ENCODE peak calls at places on chromosomes 16 and 17, in seven cellular contexts. O is ovary, R is lower leg skin, M is body of pancreas, F is heart left ventricle, J is transverse colon, S is breast epithelium. E is an unnamed sample.

GRCh38 chr16:83813818-83814653 is 6.3 kb downstream of the HSBP1 start:
- DNase-seq in R (peak), F (no peak), S (no peak), O (peak), M (peak), J (peak), E (peak)

GRCh38 chr17:6427284-6427781 is 7.6 kb downstream of the AIPL1 start:
- DNase-seq in O (no peak), R (no peak), M (no peak), F (no peak), J (no peak), S (no peak), E (peak)

GRCh38 chr17:16001498-16001897 is 1.9 kb downstream of the TTC19 start:
- DNase-seq in R (no peak), O (no peak), F (no peak), S (no peak), M (no peak), J (no peak), E (no peak)

GRCh38 chr16:10088380-10088793 is 93.8 kb downstream of the GRIN2A start:
- DNase-seq in F (peak), R (no peak), M (no peak), O (no peak), S (no peak), J (no peak), E (no peak)

GRCh38 chr16:75244225-75244792 is 7.1 kb downstream of the BCAR1 start:
- DNase-seq in J (peak), M (no peak), O (peak), S (no peak), F (peak), R (no peak), E (peak)

GRCh38 chr16:21083729-21084268 is 66.8 kb downstream of the DNAH3 start:
- DNase-seq in J (peak), R (peak), S (no peak), F (peak), M (peak), O (peak), E (peak)

GRCh38 chr16:84446596-84447392 is 57.7 kb downstream of the MEAK7 start:
- DNase-seq in S (no peak), R (no peak), M (no peak), F (no peak), J (no peak), O (no peak), E (no peak)

GRCh38 chr16:75801307-75801706 is 75.0 kb upstream of the CPHXL start:
- DNase-seq in R (no peak), J (no peak), F (no peak), O (no peak), S (no peak), M (no peak), E (peak)

GRCh38 chr17:69047368-69048263 is 13.1 kb downstream of the ABCA9 start:
- DNase-seq in R (peak), S (no peak), J (peak), M (peak), O (peak), F (peak), E (peak)

GRCh38 chr17:82384730-82385429 is 13.3 kb downstream of the UTS2R start:
- DNase-seq in R (no peak), F (peak), O (no peak), S (peak), M (peak), J (peak), E (no peak)

GRCh38 chr17:83065660-83066542 is 13.5 kb upstream of the METRNL start:
- DNase-seq in F (peak), M (peak), R (no peak), S (peak), J (peak), O (peak), E (no peak)

GRCh38 chr17:50585346-50585745 is 24.8 kb downstream of the CACNA1G start:
- DNase-seq in R (no peak), M (no peak), O (no peak), S (no peak), F (no peak), J (no peak), E (no peak)

GRCh38 chr16:73068546-73069401 is 20.8 kb upstream of the ZFHX3 start:
- DNase-seq in F (peak), J (peak), S (no peak), O (no peak), M (peak), R (no peak), E (peak)

GRCh38 chr16:79380990-79381389 is 219.5 kb downstream of the MAF start:
- DNase-seq in R (no peak), J (no peak), M (no peak), S (no peak), F (no peak), O (no peak), E (no peak)

GRCh38 chr17:68468785-68469184 is 11.5 kb upstream of the WIPI1 start:
- DNase-seq in M (no peak), J (no peak), R (no peak), S (no peak), F (no peak), O (no peak), E (no peak)

GRCh38 chr16:54171855-54172537 is 114.6 kb downstream of the IRX3 start:
- DNase-seq in S (no peak), M (peak), O (no peak), J (no peak), R (no peak), F (no peak), E (peak)

GRCh38 chr17:6067060-6067459 is 3.1 kb upstream of the WSCD1 start:
- DNase-seq in F (no peak), J (no peak), S (no peak), M (no peak), R (no peak), O (no peak), E (peak)

GRCh38 chr17:40113110-40113960 is 8.4 kb upstream of the MSL1 start:
- DNase-seq in M (peak), J (peak), S (peak), R (peak), O (peak), F (peak), E (peak)
- TF ChIP-seq POLR2A in M (peak), J (peak), S (no peak), R (no peak), O (no peak), F (no peak), E (peak)

GRCh38 chr17:57869599-57870282 is 19.9 kb upstream of the MRPS23 start:
- DNase-seq in O (no peak), F (no peak), R (no peak), J (no peak), M (no peak), S (no peak), E (no peak)
- TF ChIP-seq POLR2A in O (no peak), F (no peak), R (no peak), J (no peak), M (no peak), S (no peak), E (no peak)

GRCh38 chr16:19718624-19718965 is 524 bp downstream of the IQCK start:
- DNase-seq in R (no peak), S (no peak), M (peak), O (no peak), J (no peak), F (no peak), E (no peak)

GRCh38 chr16:19717319-19717718 is 708 bp downstream of the KNOP1 start:
- DNase-seq in R (no peak), J (no peak), M (no peak), S (no peak), O (no peak), F (no peak), E (peak)

GRCh38 chr16:19715566-19715965 is 2.5 kb downstream of the KNOP1 start:
- DNase-seq in S (no peak), J (no peak), F (no peak), M (no peak), O (no peak), R (no peak), E (no peak)

GRCh38 chr16:19716183-19716582 is 1.8 kb downstream of the KNOP1 start:
- DNase-seq in M (no peak), R (no peak), O (no peak), F (no peak), S (no peak), J (peak), E (no peak)

DNA sequence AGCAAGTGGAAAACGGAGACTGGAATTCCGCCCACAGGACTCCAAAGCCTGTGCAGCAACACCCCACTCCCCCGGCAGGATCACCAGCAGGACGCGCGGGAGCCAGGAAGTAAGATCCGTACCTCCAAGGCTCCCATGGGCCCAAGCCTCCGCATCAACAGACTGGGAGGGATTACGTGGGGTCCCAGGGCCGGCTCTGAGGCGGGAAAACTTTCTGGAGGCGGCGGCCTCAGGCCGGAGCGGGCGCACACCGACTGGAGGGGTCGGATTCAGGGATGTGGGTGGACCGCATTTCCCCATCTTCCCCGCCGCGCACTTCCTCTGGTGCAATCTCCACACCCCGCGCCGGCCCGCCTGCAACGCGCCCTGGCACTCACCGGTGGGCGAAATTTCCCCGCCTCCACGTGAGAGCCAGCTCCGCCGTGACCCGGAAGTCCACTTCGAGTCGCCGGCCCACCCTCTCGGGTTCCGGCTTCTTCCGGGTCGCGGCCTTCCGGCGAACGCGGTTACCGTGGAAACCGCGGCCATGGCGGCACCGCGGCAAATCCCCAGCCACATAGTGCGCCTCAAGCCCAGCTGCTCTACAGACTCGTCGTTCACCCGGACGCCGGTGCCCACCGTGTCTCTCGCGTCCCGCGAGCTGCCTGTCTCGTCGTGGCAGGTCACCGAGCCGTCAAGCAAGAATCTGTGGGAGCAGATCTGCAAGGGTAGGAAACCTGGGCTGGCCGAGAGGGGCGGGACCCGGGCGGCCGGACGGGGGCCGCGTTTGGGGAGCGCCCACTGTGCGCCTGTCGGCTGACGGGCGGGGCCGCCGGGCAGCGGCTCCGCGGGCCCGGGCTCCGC is at the start of the genes IQCK and KNOP1:
- DNase-seq in J (peak), M (peak), S (peak), O (peak), F (peak), R (peak), E (peak)
- TF ChIP-seq POLR2A in J (peak), M (peak), S (peak), O (peak), F (peak), R (no peak), E (peak)

DNA sequence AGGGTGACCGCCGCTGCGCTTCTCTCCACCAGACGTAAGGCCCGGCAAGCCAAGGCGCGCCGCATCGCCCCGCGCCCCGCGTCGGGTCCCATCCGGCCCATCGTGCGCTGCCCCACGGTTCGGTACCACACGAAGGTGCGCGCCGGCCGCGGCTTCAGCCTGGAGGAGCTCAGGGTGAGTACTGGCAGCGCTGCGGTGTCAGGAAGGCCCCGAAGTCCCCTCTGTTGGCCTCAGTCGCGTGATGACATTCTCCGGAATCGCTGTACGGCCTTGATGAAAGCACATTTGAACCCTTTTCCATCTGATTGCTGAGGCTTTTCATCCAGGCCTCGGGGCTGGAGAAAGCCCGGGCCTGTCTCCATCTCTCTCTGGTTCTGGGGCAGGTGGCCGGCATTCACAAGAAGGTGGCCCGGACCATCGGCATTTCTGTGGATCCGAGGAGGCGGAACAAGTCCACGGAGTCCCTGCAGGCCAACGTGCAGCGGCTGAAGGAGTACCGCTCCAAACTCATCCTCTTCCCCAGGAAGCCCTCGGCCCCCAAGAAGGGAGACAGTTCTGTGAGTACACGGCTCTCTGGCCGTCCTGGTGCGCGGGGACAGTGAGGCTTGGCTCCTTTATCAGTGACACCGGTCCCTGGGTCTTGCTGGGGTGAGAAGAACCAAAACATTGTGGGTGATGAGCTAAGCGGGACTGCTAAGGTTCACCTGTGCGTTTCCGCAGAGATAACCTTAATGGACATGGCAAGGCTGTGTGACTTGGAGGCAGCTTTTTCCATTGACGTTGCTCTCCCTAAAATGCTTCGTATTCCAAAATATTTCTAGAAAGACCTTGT is 929 bp downstream of the RPL13 start:
- DNase-seq in S (no peak), F (no peak), R (no peak), O (no peak), J (no peak), M (no peak), E (peak)
- TF ChIP-seq POLR2A in S (no peak), F (no peak), R (no peak), O (no peak), J (no peak), M (peak), E (no peak)

DNA sequence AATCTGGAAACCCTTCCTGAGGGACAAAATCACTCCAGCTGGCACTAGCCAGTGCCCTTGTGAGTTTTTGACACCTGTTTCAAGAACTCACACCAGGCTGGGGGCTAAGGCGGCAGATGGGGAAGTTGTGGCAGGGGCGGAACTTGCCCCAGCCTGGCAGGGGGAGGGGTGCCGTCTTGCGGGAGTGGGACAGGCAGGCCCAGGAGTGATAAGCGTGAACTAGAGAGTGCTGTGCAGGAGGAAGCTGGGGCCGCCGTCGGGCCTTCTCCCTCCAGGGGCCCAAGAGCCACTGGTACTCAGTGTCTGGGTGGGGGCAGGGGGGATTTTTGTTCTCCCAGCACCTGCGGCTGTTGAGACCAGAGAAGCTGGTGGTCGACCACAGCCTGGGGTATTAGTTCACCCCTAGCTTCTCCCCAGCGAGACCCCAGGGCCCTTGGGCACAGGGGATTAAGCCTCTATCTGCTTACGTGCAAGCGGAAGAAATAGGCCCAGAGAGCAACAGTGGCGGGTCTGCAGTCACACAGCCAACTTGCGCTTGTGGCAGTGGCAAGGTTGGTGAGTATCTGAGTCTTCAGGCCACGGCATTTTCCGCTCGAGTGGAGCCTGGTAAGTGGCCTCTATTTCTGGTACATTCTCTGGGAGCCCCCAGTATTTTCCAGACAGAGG is 40.1 kb upstream of the PLCG2 start:
- DNase-seq in R (no peak), J (peak), O (no peak), S (no peak), M (no peak), F (peak), E (peak)
- TF ChIP-seq POLR2A in R (no peak), J (no peak), O (no peak), S (no peak), M (no peak), F (no peak), E (peak)

GRCh38 chr16:8963825-8964441 is at the start of gene USP7:
- DNase-seq in J (peak), R (peak), S (peak), F (peak), M (peak), O (peak), E (peak)
- TF ChIP-seq POLR2A in J (peak), R (no peak), S (no peak), F (no peak), M (peak), O (peak), E (peak)

DNA sequence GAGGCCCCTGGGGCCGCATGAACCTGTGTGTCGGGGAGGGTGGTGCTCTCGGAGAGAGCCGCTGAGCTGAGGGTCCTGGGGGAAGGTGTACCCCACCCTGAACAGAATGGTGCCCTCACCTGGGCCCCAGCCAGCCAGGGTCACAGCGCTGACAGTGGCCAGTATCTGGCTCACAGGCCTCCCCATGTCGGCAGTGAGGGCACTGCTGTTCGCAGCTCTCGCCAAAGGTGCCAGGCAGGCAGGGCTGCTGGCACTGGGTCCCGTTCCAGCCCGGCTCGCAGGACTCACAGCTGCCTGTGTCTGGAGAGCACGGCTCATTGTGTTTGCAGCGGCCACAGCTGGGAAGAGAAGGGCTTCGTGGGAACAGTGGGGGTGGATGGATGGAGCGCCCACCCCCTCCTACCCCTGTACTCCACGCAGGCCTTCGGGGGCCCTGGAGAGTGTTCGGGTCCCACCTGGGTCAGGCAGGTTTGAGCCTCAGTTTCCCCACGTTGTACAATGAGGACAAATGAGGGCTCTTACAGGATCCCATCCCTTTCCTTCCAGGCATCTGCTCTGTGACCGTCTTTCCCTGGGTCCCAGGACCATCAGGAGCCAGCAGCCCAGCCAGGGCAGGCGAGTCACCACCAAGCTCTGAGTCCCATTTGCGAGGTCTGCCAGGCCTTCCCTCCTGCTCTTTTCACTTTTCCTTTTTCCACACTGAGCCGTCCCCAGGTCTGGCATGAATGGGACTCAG is 5.0 kb downstream of the SCARF1 start:
- DNase-seq in J (no peak), M (peak), F (no peak), R (no peak), O (no peak), S (no peak), E (no peak)
- TF ChIP-seq POLR2A in J (no peak), M (no peak), F (no peak), R (no peak), O (no peak), S (no peak), E (no peak)

GRCh38 chr16:53130193-53131049 is 75.6 kb downstream of the CHD9 start:
- DNase-seq in J (peak), O (peak), M (peak), S (peak), R (peak), F (peak), E (peak)
- TF ChIP-seq POLR2A in J (peak), O (peak), M (peak), S (no peak), R (no peak), F (peak), E (no peak)

DNA sequence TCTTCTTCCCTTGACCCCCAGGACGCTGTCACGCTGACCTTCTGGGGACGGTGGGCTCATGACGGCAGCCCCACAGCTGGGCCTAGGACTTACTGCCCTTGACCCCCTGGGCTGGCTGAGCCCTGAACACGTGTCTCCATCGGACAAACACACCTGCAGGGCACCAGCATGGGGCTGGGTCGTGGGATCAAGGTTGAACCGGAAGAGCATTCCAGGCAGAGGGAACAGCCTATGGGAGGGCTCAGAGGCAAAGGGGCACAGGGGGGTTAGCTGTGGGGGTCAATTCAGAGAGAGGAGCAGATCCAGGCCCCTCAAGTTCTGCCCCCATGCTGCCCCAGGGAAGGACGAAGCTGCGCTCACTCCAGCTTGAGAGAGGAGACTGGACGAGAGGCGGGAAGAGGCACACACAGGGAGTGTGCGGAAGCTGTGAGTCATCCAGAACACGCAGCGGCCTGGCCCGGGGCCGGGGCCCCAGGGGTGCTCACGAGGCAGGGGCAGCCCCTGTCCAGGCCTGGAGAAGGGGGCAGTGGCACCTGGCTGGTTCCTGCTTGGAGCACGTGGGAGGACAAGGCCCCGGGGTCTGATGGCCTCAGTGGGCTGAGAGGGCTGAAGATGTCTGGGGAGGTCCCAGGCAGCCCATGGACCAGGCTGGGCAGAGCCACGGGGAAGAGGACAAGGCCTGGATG is 9.9 kb downstream of the SSTR5 start:
- DNase-seq in R (no peak), F (no peak), O (no peak), M (no peak), J (no peak), S (no peak), E (no peak)
- TF ChIP-seq POLR2A in R (no peak), F (no peak), O (no peak), M (no peak), J (no peak), S (no peak), E (no peak)

E was measured in NB4.